ENCODE peak calls at places on chromosomes 2 and 18, in six cellular contexts. E is left ventricle myocardium superior; L is fibroblast of the aortic adventitia; B is activated CD4-positive, CD25-positive, alpha-beta regulatory T cell treated with anti-CD3 and anti-CD28 coated beads, Interleukin-2, amount 50 U/mL, for 16 hours; F is neural progenitor cell; V is KG1. S is an unnamed sample.

GRCh38 chr2:218852911-218853667 is 6.5 kb upstream of the WNT6 start:
- DNase-seq in B (peak), E (peak), F (peak), L (peak), V (peak), S (peak)

GRCh38 chr2:241070811-241071676 is 31.0 kb downstream of the MTERF4 start:
- DNase-seq in F (no peak), V (no peak), E (no peak), L (no peak), B (no peak), S (no peak)

GRCh38 chr2:14756981-14757657 is 124.6 kb downstream of the LRATD1 start:
- DNase-seq in E (no peak), F (no peak), V (no peak), L (peak), B (no peak), S (no peak)

GRCh38 chr2:239035361-239035814 is 187.5 kb downstream of the TWIST2 start:
- DNase-seq in B (peak), V (no peak), E (peak), F (peak), L (no peak), S (peak)

GRCh38 chr2:25127631-25128030 is 40.7 kb downstream of the POMC start:
- DNase-seq in L (peak), B (no peak), F (no peak), E (no peak), V (no peak), S (no peak)

GRCh38 chr2:67234443-67234842 is 162.7 kb upstream of the ETAA1 start:
- DNase-seq in B (no peak), V (no peak), F (peak), E (no peak), L (peak), S (no peak)

GRCh38 chr2:218788529-218789237 is 6.7 kb downstream of the CYP27A1 start:
- DNase-seq in V (no peak), E (no peak), F (no peak), B (no peak), L (peak), S (no peak)

GRCh38 chr2:51795248-51795888 is 763.4 kb upstream of the NRXN1 start:
- DNase-seq in F (peak), B (no peak), L (no peak), E (no peak), V (no peak), S (no peak)

GRCh38 chr2:29262681-29263260 is 147.6 kb downstream of the CLIP4 start:
- DNase-seq in E (no peak), F (no peak), V (no peak), B (no peak), L (no peak), S (no peak)

GRCh38 chr2:241776336-241777166 is at the start of gene GAL3ST2:
- DNase-seq in B (no peak), V (no peak), E (peak), F (no peak), L (no peak), S (no peak)

GRCh38 chr2:172848549-172848948 is 112.9 kb downstream of the RAPGEF4 start:
- DNase-seq in L (no peak), E (no peak), B (no peak), V (no peak), F (no peak), S (no peak)

GRCh38 chr2:100240386-100240785 is 81.9 kb downstream of the LONRF2 start:
- DNase-seq in V (no peak), E (no peak), L (no peak), F (no peak), B (no peak), S (no peak)

GRCh38 chr2:201913197-201913596 is 106.9 kb downstream of the CDK15 start:
- DNase-seq in F (no peak), E (no peak), L (no peak), B (no peak), V (no peak), S (no peak)

GRCh38 chr2:10065683-10066055 is 14.5 kb downstream of the CYS1 start:
- DNase-seq in V (no peak), B (no peak), E (no peak), F (no peak), L (no peak), S (no peak)

GRCh38 chr2:190478572-190478971 is 56.0 kb downstream of the NEMP2 start:
- DNase-seq in F (no peak), E (no peak), V (no peak), B (no peak), L (no peak), S (no peak)

GRCh38 chr2:156573710-156574109 is 137.5 kb downstream of the GPD2 start:
- DNase-seq in V (no peak), E (no peak), L (no peak), B (no peak), F (no peak), S (no peak)

GRCh38 chr2:18117592-18117991 is 239.1 kb downstream of the KCNS3 start:
- DNase-seq in B (no peak), E (no peak), F (peak), L (peak), V (no peak), S (no peak)

GRCh38 chr2:96554293-96555145 is 18.0 kb downstream of the ARID5A start:
- DNase-seq in V (no peak), L (peak), E (peak), B (peak), F (peak), S (peak)

GRCh38 chr2:164839914-164840457 is 1.6 kb downstream of the COBLL1 start:
- DNase-seq in E (no peak), F (no peak), L (peak), V (no peak), B (no peak), S (no peak)

GRCh38 chr18:79682896-79683625 is 3.5 kb downstream of the CTDP1 start:
- DNase-seq in E (no peak), F (no peak), V (no peak), B (no peak), L (no peak), S (no peak)

GRCh38 chr2:86234573-86235131 is 35.4 kb downstream of the MRPL35 start:
- DNase-seq in F (no peak), B (no peak), L (no peak), E (no peak), V (no peak), S (no peak)

GRCh38 chr18:48803951-48804855 is 146.6 kb downstream of the SMAD7 start:
- DNase-seq in B (no peak), L (no peak), F (no peak), V (no peak), E (no peak), S (no peak)

GRCh38 chr2:182077451-182078142 is 91.9 kb downstream of the PPP1R1C start:
- DNase-seq in F (peak), E (peak), V (peak), L (peak), B (no peak), S (no peak)

GRCh38 chr2:196925768-196926561 is 542 bp downstream of the PGAP1 start:
- DNase-seq in E (peak), V (no peak), F (peak), B (no peak), L (peak), S (peak)

S was measured in stimulated activated CD4-positive, alpha-beta T cell treated with anti-CD3 and anti-CD28 coated beads, Interleukin-12 subunit alpha, Interleukin-12 subunit beta, amount 100 ng/mL, for 4 hours.